ENCODE peak calls at places on chromosomes 3 and 15, in six cellular contexts. A, F, N, O, T and D are unnamed samples.

GRCh38 chr3:43852066-43852465 is 161.3 kb downstream of the ABHD5 start:
- DNase-seq in N (no peak), F (no peak), T (no peak), O (no peak), A (no peak), D (peak)

GRCh38 chr15:45549831-45550230 is 27.3 kb upstream of the SLC30A4 start:
- DNase-seq in T (no peak), N (no peak), F (no peak), A (no peak), O (no peak), D (peak)

GRCh38 chr3:195900426-195901355 is 7.7 kb downstream of the TNK2 start:
- DNase-seq in T (peak), A (no peak), N (no peak), O (peak), F (no peak), D (peak)

GRCh38 chr3:9727041-9727595 is 4.4 kb upstream of the BRPF1 start:
- DNase-seq in N (peak), T (no peak), A (no peak), F (peak), O (no peak), D (no peak)

GRCh38 chr15:33720952-33721351 is 247.3 kb upstream of the CHRM5 start:
- DNase-seq in T (no peak), A (no peak), F (no peak), O (no peak), N (no peak), D (peak)

GRCh38 chr3:126827121-126827520 is 123.1 kb downstream of the CHCHD6 start:
- DNase-seq in T (no peak), N (no peak), O (no peak), A (no peak), F (no peak), D (no peak)

GRCh38 chr3:134060561-134061385 is 31.0 kb upstream of the SLCO2A1 start:
- DNase-seq in F (no peak), N (no peak), O (no peak), A (no peak), T (no peak), D (no peak)

GRCh38 chr3:149233323-149233722 is 11.7 kb upstream of the CP start:
- DNase-seq in F (no peak), A (no peak), O (no peak), N (no peak), T (no peak), D (no peak)

GRCh38 chr3:150771600-150771999 is 8.6 kb upstream of the SIAH2 start:
- DNase-seq in N (no peak), O (no peak), T (no peak), F (no peak), A (no peak), D (no peak)

GRCh38 chr3:187739125-187739560 is 6.1 kb downstream of the BCL6 start:
- DNase-seq in A (no peak), F (no peak), N (peak), O (no peak), T (peak), D (no peak)

GRCh38 chr15:68363353-68363752 is 68.6 kb downstream of the ITGA11 start:
- DNase-seq in F (no peak), A (no peak), O (no peak), T (no peak), N (no peak), D (no peak)

GRCh38 chr15:62940359-62940754 is 102.2 kb upstream of the TPM1 start:
- DNase-seq in O (no peak), A (no peak), F (no peak), N (no peak), T (no peak), D (no peak)

GRCh38 chr3:190586631-190587000 is 72.7 kb downstream of the IL1RAP start:
- DNase-seq in A (peak), N (no peak), F (no peak), O (no peak), T (no peak), D (peak)

GRCh38 chr3:15292765-15293522 is 39.4 kb downstream of the SH3BP5 start:
- DNase-seq in T (peak), N (no peak), F (no peak), A (peak), O (no peak), D (peak)

GRCh38 chr3:117842086-117842485 is 1132.5 kb downstream of the TUSC7 start:
- DNase-seq in A (no peak), N (no peak), T (no peak), O (no peak), F (no peak), D (no peak)

GRCh38 chr15:26020871-26021270 is 157.7 kb upstream of the ATP10A start:
- DNase-seq in O (no peak), T (no peak), A (no peak), N (no peak), F (no peak), D (no peak)

GRCh38 chr3:161649900-161650484 is 153.4 kb downstream of the OTOL1 start:
- DNase-seq in T (no peak), O (no peak), A (no peak), F (no peak), N (no peak), D (no peak)

GRCh38 chr3:49663831-49664230 is 10.3 kb upstream of the APEH start:
- DNase-seq in F (no peak), T (no peak), N (no peak), O (no peak), A (no peak), D (no peak)

GRCh38 chr3:111581403-111582113 is 13.6 kb downstream of the ZBED2 start:
- DNase-seq in F (no peak), T (no peak), N (no peak), O (no peak), A (no peak), D (no peak)
- H3K27ac ChIP-seq in F (no peak), T (no peak), N (no peak), O (no peak), A (no peak), D (peak)

GRCh38 chr3:68858549-68858948 is 73.8 kb downstream of the TAFA4 start:
- DNase-seq in T (no peak), A (no peak), O (no peak), F (no peak), N (no peak), D (no peak)

GRCh38 chr3:68855620-68856019 is 76.7 kb downstream of the TAFA4 start:
- DNase-seq in A (no peak), O (no peak), F (no peak), T (no peak), N (no peak), D (no peak)

GRCh38 chr3:68854170-68854569 is 78.2 kb downstream of the TAFA4 start:
- DNase-seq in T (no peak), N (no peak), O (no peak), A (no peak), F (no peak), D (no peak)
- H3K27ac ChIP-seq in T (no peak), N (no peak), O (no peak), A (no peak), F (no peak), D (no peak)

DNA sequence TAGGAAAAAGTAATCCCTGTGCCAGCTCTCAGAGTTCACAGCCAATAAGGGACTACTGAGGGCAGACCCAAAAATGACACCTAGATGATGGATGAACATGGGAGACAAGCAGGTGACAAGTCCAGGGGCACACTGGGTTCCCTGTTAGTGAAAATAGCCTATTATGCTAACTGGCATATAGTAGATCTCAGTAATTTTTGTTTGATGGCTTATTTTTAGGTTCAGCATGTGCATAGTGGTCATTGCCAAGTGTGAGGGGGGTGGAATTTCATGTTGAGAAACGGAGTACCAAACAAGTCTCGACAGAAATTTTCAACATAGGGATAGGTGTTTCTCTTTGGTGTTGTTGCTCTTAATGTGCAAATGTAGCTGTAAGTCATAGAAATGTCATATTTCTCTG is 6.4 kb upstream of the ITGB5 start:
- DNase-seq in N (no peak), F (no peak), T (no peak), O (no peak), A (no peak), D (no peak)
- H3K27ac ChIP-seq in N (no peak), F (no peak), T (no peak), O (no peak), A (no peak), D (no peak)

GRCh38 chr15:44495562-44495961 is 41.4 kb upstream of the EIF3J start:
- DNase-seq in N (no peak), T (no peak), F (no peak), A (no peak), O (no peak), D (no peak)
- H3K27ac ChIP-seq in N (no peak), T (no peak), F (no peak), A (no peak), O (no peak), D (no peak)

GRCh38 chr15:39226169-39226964 is 354.5 kb upstream of the THBS1 start:
- DNase-seq in N (no peak), T (no peak), O (no peak), A (no peak), F (no peak), D (no peak)
- H3K27ac ChIP-seq in N (no peak), T (no peak), O (no peak), A (no peak), F (no peak), D (no peak)

GRCh38 chr15:85496551-85497545 is 116.4 kb downstream of the AKAP13 start:
- DNase-seq in A (no peak), O (no peak), F (no peak), N (no peak), T (no peak), D (no peak)
- H3K27ac ChIP-seq in A (no peak), O (no peak), F (no peak), N (no peak), T (no peak), D (no peak)

GRCh38 chr15:97790180-97790579 is 170.3 kb upstream of the ARRDC4 start:
- DNase-seq in F (no peak), N (no peak), A (no peak), O (no peak), T (no peak), D (no peak)

GRCh38 chr15:97786741-97787140 is 173.8 kb upstream of the ARRDC4 start:
- DNase-seq in A (no peak), O (no peak), F (no peak), T (no peak), N (no peak), D (no peak)

DNA sequence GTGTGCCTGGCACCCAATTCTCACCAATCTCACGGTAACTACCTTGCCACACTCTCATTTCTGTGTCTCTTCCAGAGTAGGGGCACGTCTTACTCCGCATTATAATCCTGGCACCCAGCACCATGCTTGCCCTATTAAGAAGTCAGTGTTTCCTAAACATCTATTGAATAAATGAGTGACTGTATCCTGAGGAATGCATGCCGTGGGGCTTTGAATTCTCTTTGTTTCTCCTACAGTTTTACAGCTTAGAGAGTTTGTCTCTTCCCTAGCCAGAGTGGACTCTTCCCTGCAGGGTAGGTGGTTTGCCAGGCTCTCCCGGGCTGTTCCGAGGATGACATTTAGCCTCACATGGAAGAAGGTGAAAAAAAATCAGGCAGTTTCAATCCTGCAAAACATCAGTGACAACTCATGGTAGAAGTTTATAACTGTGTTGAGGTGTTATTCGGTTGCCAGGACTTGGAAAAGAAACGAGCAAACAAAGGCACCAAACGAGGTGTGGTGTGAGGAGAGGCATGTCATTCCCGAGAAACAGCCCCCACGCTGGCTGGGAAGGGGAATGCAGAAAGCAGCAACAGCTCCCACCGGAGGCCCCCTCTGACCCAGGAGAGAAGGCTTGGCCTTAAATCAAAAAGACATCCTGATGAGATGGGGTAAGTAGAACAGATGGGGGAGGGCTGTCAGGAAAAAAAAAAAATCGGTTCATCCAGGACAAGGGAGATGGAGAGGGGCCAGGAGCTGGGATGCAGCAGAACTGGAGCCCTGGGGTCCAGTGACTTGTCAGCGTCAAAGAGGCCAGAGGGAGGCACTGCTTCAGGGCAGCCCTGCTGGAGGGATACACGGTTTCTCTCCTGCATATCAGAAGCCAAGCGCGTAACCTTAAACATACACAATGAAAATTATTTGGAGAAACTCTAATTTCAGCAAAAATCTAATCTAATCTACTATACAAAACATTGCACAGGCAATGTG is 168.4 kb upstream of the ARRDC4 start:
- DNase-seq in T (no peak), O (no peak), F (no peak), A (no peak), N (no peak), D (no peak)
- H3K27ac ChIP-seq in T (no peak), O (no peak), F (no peak), A (no peak), N (no peak), D (no peak)

GRCh38 chr3:113287818-113288648 is 76.7 kb downstream of the BOC start:
- DNase-seq in O (peak), F (peak), T (peak), A (peak), N (peak), D (peak)
- H3K27ac ChIP-seq in O (peak), F (no peak), T (no peak), A (peak), N (no peak), D (peak)